ENCODE peak calls at places on chromosomes 11 and 22, in five cellular contexts. D is tibial nerve, G is AG04450, J is A673, R is cardiac muscle cell. C is an unnamed sample.

GRCh38 chr11:47980907-47981621 is 705 bp downstream of the PTPRJ start:
- DNase-seq in D (no peak), G (no peak), J (peak), R (peak), C (peak)

GRCh38 chr11:121141051-121141450 is 40.0 kb downstream of the TECTA start:
- DNase-seq in D (no peak), G (no peak), J (no peak), R (no peak), C (no peak)

GRCh38 chr11:132632641-132633124 is 899.6 kb downstream of the OPCML start:
- DNase-seq in D (no peak), G (peak), J (peak), R (no peak), C (no peak)

GRCh38 chr11:57288771-57289579 is 35.8 kb downstream of the TNKS1BP1 start:
- DNase-seq in D (no peak), G (peak), J (no peak), R (no peak), C (no peak)

GRCh38 chr11:90656171-90656570 is 433.3 kb upstream of the CHORDC1 start:
- DNase-seq in D (no peak), G (no peak), J (no peak), R (no peak), C (no peak)

GRCh38 chr11:77617892-77618291 is 19.7 kb downstream of the CLNS1A start:
- DNase-seq in D (no peak), G (no peak), J (no peak), R (no peak), C (no peak)

GRCh38 chr11:47004595-47005033 is 68.1 kb downstream of the CSTPP1 start:
- DNase-seq in D (peak), G (peak), J (peak), R (peak), C (no peak)

GRCh38 chr11:35112846-35113105 is 26.2 kb upstream of the CD44 start:
- DNase-seq in D (no peak), G (no peak), J (no peak), R (no peak), C (no peak)

GRCh38 chr11:47907499-47907898 is 59.3 kb upstream of the NUP160 start:
- DNase-seq in D (no peak), G (no peak), J (no peak), R (no peak), C (no peak)

GRCh38 chr11:118060879-118061278 is 16.0 kb upstream of the TMPRSS4 start:
- DNase-seq in D (no peak), G (no peak), J (no peak), R (no peak), C (no peak)

GRCh38 chr22:22420580-22420979 is 88.0 kb downstream of the ZNF280B start:
- DNase-seq in D (no peak), G (no peak), J (no peak), R (no peak), C (no peak)

DNA sequence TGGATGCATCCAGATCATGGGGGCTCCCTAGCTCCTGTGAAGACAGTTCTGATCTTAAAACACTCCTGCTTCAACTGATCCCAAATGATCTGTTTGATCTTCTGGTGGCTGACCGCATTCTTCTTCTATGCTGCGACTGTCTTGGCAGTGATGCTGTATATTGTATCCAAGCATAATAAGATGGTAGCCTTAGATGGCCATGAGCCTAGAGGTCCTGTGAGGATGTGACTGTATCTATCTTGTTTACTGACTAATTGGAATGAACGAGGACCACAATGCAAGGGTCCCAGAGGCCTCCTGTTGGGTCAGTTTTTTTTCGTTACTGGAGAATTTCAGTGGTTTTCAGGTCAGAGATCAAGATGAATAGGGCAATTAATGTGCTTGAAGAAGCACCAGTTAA is 7.1 kb upstream of the MPEG1 start:
- DNase-seq in D (no peak), G (no peak), J (no peak), R (no peak), C (no peak)
- TF ChIP-seq CTCF in D (no peak), G (no peak), J (no peak), R (no peak), C (no peak)

GRCh38 chr11:92180226-92180625 is 44.4 kb upstream of the FAT3 start:
- DNase-seq in D (no peak), G (no peak), J (no peak), R (no peak), C (no peak)

GRCh38 chr11:92180664-92181251 is 43.9 kb upstream of the FAT3 start:
- DNase-seq in D (no peak), G (no peak), J (no peak), R (no peak), C (no peak)
- H3K4me3 ChIP-seq in D (no peak), G (no peak), J (no peak), R (no peak), C (no peak)

DNA sequence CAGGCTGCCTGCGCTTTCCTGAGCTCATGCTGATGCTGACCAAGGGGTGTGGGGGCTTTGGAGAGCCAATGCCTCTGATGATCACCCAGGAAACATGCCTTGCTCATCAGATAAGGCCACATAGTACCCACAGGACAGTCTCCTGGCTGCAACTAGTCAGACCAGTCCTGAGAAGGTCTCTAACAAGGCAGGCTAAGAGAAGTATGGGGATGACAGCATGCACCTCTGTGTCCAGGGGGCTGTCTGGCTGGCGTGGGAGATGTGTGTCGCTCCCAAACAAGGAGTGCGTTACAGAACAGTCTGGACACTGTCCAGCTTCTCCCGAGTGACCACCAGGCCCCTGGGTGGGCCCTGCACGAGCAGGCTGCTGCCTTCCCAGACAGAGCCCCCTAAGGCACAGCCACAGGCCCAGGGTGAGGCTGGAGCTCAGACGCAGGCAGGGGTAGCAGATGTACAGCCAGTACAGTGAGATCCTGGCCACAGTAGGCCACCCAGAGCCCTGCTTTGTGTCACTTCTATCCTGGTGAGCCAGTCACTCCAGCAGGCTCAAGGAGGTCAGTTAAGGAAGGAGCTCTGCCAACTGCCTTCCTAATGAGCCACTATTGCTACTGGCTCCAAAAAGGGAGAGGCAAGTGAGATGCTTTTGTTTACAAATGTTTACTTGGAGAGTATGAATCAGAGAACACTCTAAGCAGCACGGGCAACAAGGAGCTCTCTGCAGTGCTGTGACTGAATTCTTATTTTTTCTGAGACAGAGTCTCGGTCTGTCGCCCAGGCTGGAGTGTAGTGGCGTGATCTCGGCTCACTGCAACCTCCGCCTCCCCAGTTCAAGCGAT is 66.0 kb upstream of the CLTCL1 start:
- DNase-seq in D (no peak), G (peak), J (no peak), R (no peak), C (no peak)
- H3K27ac ChIP-seq in D (no peak), G (peak), J (no peak), R (no peak), C (no peak)

DNA sequence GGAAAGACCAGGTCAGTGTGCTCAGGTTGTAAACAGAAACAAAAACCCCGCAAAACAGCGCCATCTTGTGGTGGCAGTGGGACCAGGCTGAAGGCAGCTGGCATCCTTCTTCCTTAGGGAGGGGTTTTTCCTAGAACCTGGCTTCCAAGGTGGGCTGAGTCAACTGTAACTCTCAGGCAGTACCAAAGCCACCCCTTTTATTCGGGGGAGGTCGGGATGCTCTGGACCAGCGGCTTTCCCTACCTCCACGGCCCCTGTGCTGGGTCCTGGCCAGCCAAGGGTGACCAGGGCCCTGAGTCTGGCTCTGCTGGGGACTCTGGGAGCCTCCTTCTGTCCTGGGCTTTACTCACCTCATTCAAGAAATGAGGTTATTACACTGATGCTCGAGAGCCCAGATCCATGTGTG is 69.5 kb upstream of the FGF3 start:
- DNase-seq in D (peak), G (no peak), J (peak), R (peak), C (peak)
- TF ChIP-seq CTCF in D (peak), G (peak), J (peak), R (peak), C (peak)

GRCh38 chr22:39994046-39994565 is 648 bp upstream of the FAM83F start:
- DNase-seq in D (no peak), G (no peak), J (no peak), R (no peak), C (peak)
- H3K4me3 ChIP-seq in D (no peak), G (no peak), J (no peak), R (no peak), C (no peak)

GRCh38 chr11:119415966-119416365 is 7.0 kb downstream of the THY1 start:
- DNase-seq in D (no peak), G (no peak), J (no peak), R (no peak), C (no peak)

GRCh38 chr11:119418759-119419158 is 4.2 kb downstream of the THY1 start:
- DNase-seq in D (no peak), G (no peak), J (no peak), R (no peak), C (no peak)

GRCh38 chr11:119417726-119418540 is 5.0 kb downstream of the THY1 start:
- DNase-seq in D (no peak), G (peak), J (no peak), R (no peak), C (no peak)

GRCh38 chr11:119415517-119415916 is 7.5 kb downstream of the THY1 start:
- DNase-seq in D (no peak), G (no peak), J (no peak), R (no peak), C (no peak)

GRCh38 chr11:119416606-119417580 is 6.1 kb downstream of the THY1 start:
- DNase-seq in D (no peak), G (no peak), J (no peak), R (no peak), C (no peak)
- H3K27ac ChIP-seq in D (no peak), G (peak), J (no peak), R (no peak), C (no peak)

DNA sequence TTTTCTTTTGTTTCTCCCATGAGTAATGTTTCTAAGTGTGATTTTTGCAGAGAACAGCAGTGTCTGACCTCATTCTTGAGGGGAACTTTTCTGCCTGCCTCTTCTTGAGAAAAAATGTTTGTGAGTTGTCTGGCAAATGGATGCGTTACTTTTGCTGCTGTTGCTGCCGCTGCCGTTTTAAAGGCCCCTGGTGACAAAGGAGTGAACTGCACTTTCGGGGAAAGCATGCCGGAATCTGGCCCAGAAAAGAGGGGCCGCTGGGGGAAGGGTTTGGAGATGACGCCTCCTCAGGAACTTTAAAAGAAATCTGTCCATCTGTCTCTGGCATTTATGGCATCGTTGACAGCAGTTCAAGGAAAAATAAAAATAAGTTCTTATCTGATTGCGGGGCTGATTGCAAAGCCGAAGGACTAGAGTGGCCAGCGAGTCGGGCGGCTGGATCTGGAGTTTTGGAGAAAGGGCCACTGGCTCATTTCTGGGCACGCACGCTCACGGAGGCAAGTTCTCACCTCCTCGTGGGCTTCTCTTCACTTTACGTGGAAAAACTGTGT is 16.5 kb downstream of the ZBTB16 start:
- DNase-seq in D (no peak), G (no peak), J (peak), R (peak), C (peak)
- TF ChIP-seq CTCF in D (peak), G (peak), J (peak), R (peak), C (peak)

GRCh38 chr22:30573594-30574094 is 821 bp downstream of the GAL3ST1 start:
- DNase-seq in D (no peak), G (no peak), J (no peak), R (no peak), C (no peak)
- H3K4me3 ChIP-seq in D (peak), G (no peak), J (no peak), R (no peak), C (peak)

DNA sequence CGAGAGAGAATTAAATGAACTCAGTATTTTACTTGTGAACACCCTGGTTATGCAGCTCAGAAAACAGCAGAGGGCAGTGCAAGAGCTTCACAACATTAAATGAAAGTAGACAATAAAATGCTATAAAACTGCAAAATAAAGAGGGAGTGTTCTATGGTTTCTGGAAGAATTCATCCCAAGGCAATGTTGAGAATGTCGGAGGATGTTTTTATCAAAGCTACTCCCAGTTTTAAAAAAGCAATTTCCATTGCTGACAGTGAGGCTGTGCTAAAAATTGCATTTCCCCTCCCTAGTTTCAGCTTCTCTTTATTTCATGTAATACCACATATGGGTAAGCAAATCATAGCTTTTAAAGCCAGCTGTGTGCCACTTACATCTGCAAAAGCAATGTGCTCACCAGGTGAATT is 296.9 kb downstream of the RAB38 start:
- DNase-seq in D (no peak), G (peak), J (peak), R (peak), C (peak)
- H3K27ac ChIP-seq in D (no peak), G (no peak), J (no peak), R (no peak), C (no peak)

GRCh38 chr11:12088047-12088481 is 22.3 kb upstream of the MICAL2 start:
- DNase-seq in D (no peak), G (no peak), J (peak), R (peak), C (peak)
- TF ChIP-seq CTCF in D (peak), G (peak), J (no peak), R (peak), C (peak)

C was measured in WERI-Rb-1.